ENCODE peak calls at places on chromosome 6, in six cellular contexts. One of them, this sample, is unnamed.

GRCh38 chr6:30826961-30827342 is 57.4 kb upstream of the DDR1 start:
- DNase-seq in GM06990: no peak
- DNase-seq in H1: no peak
- DNase-seq in cardiac muscle cell: no peak
- DNase-seq in coronary artery: no peak
- DNase-seq in transverse colon: peak; percentile 63
- DNase-seq in this sample: no peak

GRCh38 chr6:111788779-111789276 is 84.4 kb downstream of the FYN start:
- DNase-seq in cardiac muscle cell: no peak
- DNase-seq in coronary artery: no peak
- DNase-seq in GM06990: no peak
- DNase-seq in H1: no peak
- DNase-seq in transverse colon: no peak
- DNase-seq in this sample: no peak

GRCh38 chr6:133837801-133838349 is 51.0 kb upstream of the TCF21 start:
- DNase-seq in H1: peak; percentile 93
- DNase-seq in transverse colon: peak; percentile 68
- DNase-seq in coronary artery: no peak
- DNase-seq in cardiac muscle cell: peak; percentile 69
- DNase-seq in GM06990: peak; percentile 35
- DNase-seq in this sample: no peak

GRCh38 chr6:109024368-109024767 is 70.3 kb downstream of the SESN1 start:
- DNase-seq in coronary artery: no peak
- DNase-seq in cardiac muscle cell: no peak
- DNase-seq in transverse colon: no peak
- DNase-seq in H1: no peak
- DNase-seq in GM06990: no peak
- DNase-seq in this sample: no peak

GRCh38 chr6:117169781-117170281 is 95.5 kb upstream of the VGLL2 start:
- DNase-seq in GM06990: no peak
- DNase-seq in H1: no peak
- DNase-seq in transverse colon: no peak
- DNase-seq in cardiac muscle cell: no peak
- DNase-seq in coronary artery: no peak
- DNase-seq in this sample: no peak

GRCh38 chr6:136016228-136017225 is 165.0 kb downstream of the PDE7B start:
- DNase-seq in coronary artery: no peak
- DNase-seq in H1: no peak
- DNase-seq in cardiac muscle cell: no peak
- DNase-seq in transverse colon: no peak
- DNase-seq in GM06990: no peak
- DNase-seq in this sample: no peak

GRCh38 chr6:107304421-107305025 is 154.8 kb downstream of the PDSS2 start:
- DNase-seq in GM06990: no peak
- DNase-seq in H1: no peak
- DNase-seq in cardiac muscle cell: no peak
- DNase-seq in transverse colon: no peak
- DNase-seq in coronary artery: no peak
- DNase-seq in this sample: no peak

GRCh38 chr6:111615916-111616612 is 10.4 kb upstream of the TRAF3IP2 start:
- DNase-seq in cardiac muscle cell: no peak
- DNase-seq in transverse colon: peak; percentile 28
- DNase-seq in coronary artery: no peak
- DNase-seq in GM06990: no peak
- DNase-seq in H1: no peak
- DNase-seq in this sample: no peak

GRCh38 chr6:164569503-164569902 is 739.9 kb downstream of the C6orf118 start:
- DNase-seq in GM06990: no peak
- DNase-seq in transverse colon: no peak
- DNase-seq in H1: no peak
- DNase-seq in coronary artery: no peak
- DNase-seq in cardiac muscle cell: no peak
- DNase-seq in this sample: no peak

GRCh38 chr6:131173680-131174079 is 38.4 kb downstream of the AKAP7 start:
- DNase-seq in cardiac muscle cell: no peak
- DNase-seq in coronary artery: no peak
- DNase-seq in H1: no peak
- DNase-seq in GM06990: no peak
- DNase-seq in transverse colon: no peak
- DNase-seq in this sample: no peak

GRCh38 chr6:33619166-33619565 is 2.0 kb upstream of the ITPR3 start:
- DNase-seq in coronary artery: no peak
- DNase-seq in transverse colon: no peak
- DNase-seq in GM06990: no peak
- DNase-seq in cardiac muscle cell: no peak
- DNase-seq in H1: no peak
- DNase-seq in this sample: no peak

GRCh38 chr6:162056745-162057144 is 670.8 kb downstream of the PRKN start:
- DNase-seq in coronary artery: no peak
- DNase-seq in GM06990: no peak
- DNase-seq in cardiac muscle cell: peak; percentile 63
- DNase-seq in transverse colon: no peak
- DNase-seq in H1: peak; percentile 48
- DNase-seq in this sample: no peak

GRCh38 chr6:2037230-2037926 is 208.0 kb downstream of the GMDS start:
- DNase-seq in GM06990: no peak
- DNase-seq in H1: no peak
- DNase-seq in transverse colon: no peak
- DNase-seq in coronary artery: no peak
- DNase-seq in cardiac muscle cell: peak; percentile 34
- DNase-seq in this sample: no peak

GRCh38 chr6:81515562-81516453 is 236.7 kb downstream of the TENT5A start:
- DNase-seq in H1: no peak
- DNase-seq in transverse colon: no peak
- DNase-seq in GM06990: no peak
- DNase-seq in cardiac muscle cell: no peak
- DNase-seq in coronary artery: no peak
- DNase-seq in this sample: peak; percentile 19

GRCh38 chr6:34547921-34548644 is 8.0 kb downstream of the SPDEF start:
- DNase-seq in cardiac muscle cell: no peak
- DNase-seq in H1: no peak
- DNase-seq in transverse colon: peak; percentile 62
- DNase-seq in coronary artery: no peak
- DNase-seq in GM06990: no peak
- DNase-seq in this sample: no peak

GRCh38 chr6:111625099-111625416 is 19.4 kb upstream of the TRAF3IP2 start:
- DNase-seq in cardiac muscle cell: no peak
- DNase-seq in transverse colon: no peak
- DNase-seq in GM06990: no peak
- DNase-seq in H1: no peak
- DNase-seq in coronary artery: no peak
- DNase-seq in this sample: no peak

DNA sequence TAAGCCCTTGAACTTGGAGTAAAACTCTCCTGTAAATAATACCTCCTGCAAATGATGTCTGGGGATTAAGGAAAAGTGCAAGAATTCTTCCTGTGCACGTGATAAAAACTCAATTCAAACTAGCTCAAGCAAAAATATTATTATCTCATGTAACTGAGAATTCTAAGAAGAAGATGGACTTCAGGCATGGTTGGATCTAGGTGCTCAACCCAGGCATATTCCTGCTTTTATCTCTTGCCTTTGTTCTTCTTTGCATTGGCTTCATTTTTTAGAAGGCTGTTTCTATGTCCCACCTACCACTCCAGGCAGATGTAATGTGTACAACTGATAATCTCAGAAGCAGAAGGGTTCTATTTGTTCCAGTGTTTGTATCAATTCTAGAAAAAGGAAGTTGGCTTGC is 95.8 kb downstream of the DACT2 start:
- DNase-seq in GM06990: no peak
- DNase-seq in cardiac muscle cell: no peak
- DNase-seq in H1: no peak
- DNase-seq in transverse colon: no peak
- DNase-seq in coronary artery: no peak
- DNase-seq in this sample: no peak
- H3K4me3 ChIP-seq in GM06990: no peak overlapping the region
- H3K4me3 ChIP-seq in cardiac muscle cell: no peak overlapping the region
- H3K4me3 ChIP-seq in H1: no peak overlapping the region
- H3K4me3 ChIP-seq in transverse colon: no peak overlapping the region
- H3K4me3 ChIP-seq in coronary artery: no peak overlapping the region
- H3K4me3 ChIP-seq in this sample: no peak overlapping the region

DNA sequence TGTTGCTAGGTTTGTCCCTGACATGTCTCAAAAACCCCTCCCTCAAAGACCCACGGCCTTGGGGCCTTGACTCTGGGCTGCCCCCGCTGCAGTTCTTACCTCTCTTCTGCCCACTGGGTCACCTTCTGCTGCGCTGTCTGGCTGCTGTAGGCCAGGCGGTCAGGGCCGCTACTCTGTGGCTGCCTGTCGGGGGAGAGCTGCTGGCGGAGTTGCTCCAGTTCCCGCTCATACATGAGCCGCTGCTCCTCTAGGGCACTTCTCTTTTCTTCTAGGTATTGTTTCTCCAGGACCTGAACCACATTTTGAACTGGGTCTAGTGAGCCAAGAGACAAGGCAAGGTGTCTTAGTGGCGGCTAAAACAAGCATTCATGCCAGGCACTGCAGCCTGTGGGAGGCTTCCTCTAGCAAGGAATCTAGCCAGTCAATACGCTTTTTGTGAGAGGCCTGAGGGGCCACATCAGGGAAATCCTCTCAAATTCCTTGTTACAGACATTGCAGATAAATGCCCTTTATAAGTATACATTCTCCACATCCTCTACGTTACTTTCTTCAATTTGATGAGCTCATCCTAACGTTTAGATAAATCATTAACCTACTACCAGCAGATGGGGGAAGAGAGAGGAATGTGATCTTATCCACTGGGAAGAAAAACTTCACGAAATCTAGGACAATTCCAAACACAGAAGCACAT is 110.3 kb upstream of the NUP153 start:
- DNase-seq in cardiac muscle cell: no peak
- DNase-seq in coronary artery: no peak
- DNase-seq in GM06990: no peak
- DNase-seq in transverse colon: no peak
- DNase-seq in H1: no peak
- DNase-seq in this sample: no peak
- TF ChIP-seq CTCF in cardiac muscle cell: peak; percentile 30
- TF ChIP-seq CTCF in coronary artery: no peak
- TF ChIP-seq CTCF in GM06990: no peak
- TF ChIP-seq CTCF in transverse colon: no peak
- TF ChIP-seq CTCF in H1: no peak
- TF ChIP-seq CTCF in this sample: no peak

DNA sequence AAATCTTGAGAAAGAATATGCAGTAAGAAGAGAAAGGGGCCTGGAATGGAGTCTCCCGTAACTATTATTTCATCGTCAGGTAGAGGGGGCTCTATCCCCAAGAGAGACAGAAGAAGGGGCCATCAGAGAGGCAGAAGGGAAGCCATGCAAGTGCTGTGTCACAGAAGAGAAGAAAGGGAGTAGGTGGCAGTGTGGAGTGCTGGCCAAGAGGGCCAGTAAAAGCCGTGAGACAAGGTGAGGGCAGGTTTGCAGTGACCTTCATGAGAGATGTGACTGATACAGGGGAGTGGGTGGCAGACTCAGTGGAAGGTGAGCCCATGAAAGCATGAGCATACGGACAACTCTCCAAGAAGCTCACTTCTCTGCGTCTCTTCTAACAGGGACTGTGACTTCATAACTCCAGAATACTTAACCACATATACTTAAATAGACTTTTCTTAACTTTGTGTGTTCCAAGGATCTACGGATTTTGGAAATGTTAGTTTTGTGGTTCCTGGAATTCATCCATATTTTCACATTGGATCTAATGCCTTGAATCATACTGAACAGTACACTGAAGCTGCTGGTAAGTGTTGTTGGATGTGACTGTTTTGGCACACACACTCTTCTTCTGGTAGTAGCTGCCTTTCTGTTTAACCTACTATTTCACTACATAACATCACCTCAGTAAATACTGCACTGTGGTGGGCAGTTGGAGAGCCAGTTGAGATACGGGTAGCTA is 15.6 kb downstream of the PM20D2 start:
- DNase-seq in transverse colon: no peak
- DNase-seq in H1: no peak
- DNase-seq in coronary artery: no peak
- DNase-seq in GM06990: no peak
- DNase-seq in cardiac muscle cell: no peak
- DNase-seq in this sample: no peak
- H3K4me3 ChIP-seq in transverse colon: no peak overlapping the region
- H3K4me3 ChIP-seq in H1: no peak overlapping the region
- H3K4me3 ChIP-seq in coronary artery: peak overlapping the region; percentile 40
- H3K4me3 ChIP-seq in GM06990: no peak overlapping the region
- H3K4me3 ChIP-seq in cardiac muscle cell: no peak overlapping the region
- H3K4me3 ChIP-seq in this sample: no peak overlapping the region

GRCh38 chr6:4774715-4775590 is 1.3 kb upstream of the CDYL start:
- DNase-seq in GM06990: peak; percentile 16
- DNase-seq in H1: peak; percentile 73
- DNase-seq in transverse colon: peak; percentile 44
- DNase-seq in cardiac muscle cell: peak; percentile 59
- DNase-seq in coronary artery: peak; percentile 78
- DNase-seq in this sample: no peak

GRCh38 chr6:4776493-4776966 is 326 bp downstream of the CDYL start:
- DNase-seq in GM06990: no peak
- DNase-seq in H1: no peak
- DNase-seq in transverse colon: no peak
- DNase-seq in coronary artery: peak; percentile 77
- DNase-seq in cardiac muscle cell: peak; percentile 79
- DNase-seq in this sample: no peak

GRCh38 chr6:4776967-4777925 is 1.0 kb downstream of the CDYL start:
- DNase-seq in cardiac muscle cell: peak; percentile 36
- DNase-seq in H1: no peak
- DNase-seq in transverse colon: peak; percentile 50
- DNase-seq in coronary artery: no peak
- DNase-seq in GM06990: peak; percentile 65
- DNase-seq in this sample: no peak

GRCh38 chr6:4774296-4774695 is 1.9 kb upstream of the CDYL start:
- DNase-seq in coronary artery: no peak
- DNase-seq in H1: no peak
- DNase-seq in GM06990: no peak
- DNase-seq in transverse colon: no peak
- DNase-seq in cardiac muscle cell: no peak
- DNase-seq in this sample: no peak

GRCh38 chr6:4775591-4776492 is at the start of gene CDYL:
- DNase-seq in GM06990: peak; percentile 92
- DNase-seq in coronary artery: peak; percentile 88
- DNase-seq in cardiac muscle cell: peak; percentile 93
- DNase-seq in transverse colon: peak; percentile 92
- DNase-seq in H1: peak; percentile 86
- DNase-seq in this sample: peak; percentile 44
- TF ChIP-seq CTCF in GM06990: no peak
- TF ChIP-seq CTCF in coronary artery: no peak
- TF ChIP-seq CTCF in cardiac muscle cell: no peak
- TF ChIP-seq CTCF in transverse colon: peak; percentile 37
- TF ChIP-seq CTCF in H1: peak; percentile 37
- TF ChIP-seq CTCF in this sample: peak; percentile 3

DNA sequence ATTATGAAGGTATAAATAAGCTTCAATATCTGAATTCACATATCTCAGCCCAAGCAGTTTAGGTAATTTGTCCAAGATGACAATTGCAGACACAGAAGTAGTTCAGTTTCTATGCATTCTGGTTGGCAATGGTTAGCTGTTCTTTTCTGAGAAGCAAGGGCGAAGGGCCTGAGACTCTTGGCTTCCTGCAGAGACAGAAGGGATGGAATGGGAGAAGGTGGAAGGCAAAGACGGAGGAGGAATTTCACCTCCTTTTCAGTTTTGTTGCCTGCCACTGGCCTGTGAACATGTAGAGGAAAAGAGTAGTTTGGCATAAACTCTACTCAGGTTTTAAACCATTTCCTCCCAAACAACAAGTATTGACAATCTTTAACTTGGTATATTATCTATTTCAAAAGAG is 180.7 kb upstream of the HS3ST5 start:
- DNase-seq in transverse colon: no peak
- DNase-seq in GM06990: no peak
- DNase-seq in cardiac muscle cell: no peak
- DNase-seq in coronary artery: no peak
- DNase-seq in H1: no peak
- DNase-seq in this sample: no peak
- H3K4me3 ChIP-seq in transverse colon: no peak overlapping the region
- H3K4me3 ChIP-seq in GM06990: no peak overlapping the region
- H3K4me3 ChIP-seq in cardiac muscle cell: no peak overlapping the region
- H3K4me3 ChIP-seq in coronary artery: no peak overlapping the region
- H3K4me3 ChIP-seq in H1: no peak overlapping the region
- H3K4me3 ChIP-seq in this sample: no peak overlapping the region

This sample was measured in HFF-Myc.